ENCODE peak calls at places on chromosomes 7 and 10, in seven cellular contexts. One of them, this sample, is unnamed.

GRCh38 chr7:98288064-98288823 is 6.8 kb downstream of the BRI3 start:
- DNase-seq in cardiac muscle cell: no peak
- DNase-seq in fibroblast of the aortic adventitia: no peak
- DNase-seq in cardiac fibroblast: no peak
- DNase-seq in AG04450: no peak
- DNase-seq in GM23248: peak
- DNase-seq in bronchial epithelial cell: no peak
- DNase-seq in this sample: no peak

GRCh38 chr7:36261019-36261754 is 108.1 kb downstream of the EEPD1 start:
- DNase-seq in cardiac muscle cell: peak
- DNase-seq in fibroblast of the aortic adventitia: peak
- DNase-seq in cardiac fibroblast: peak
- DNase-seq in AG04450: peak
- DNase-seq in GM23248: peak
- DNase-seq in bronchial epithelial cell: no peak
- DNase-seq in this sample: no peak

GRCh38 chr10:78815702-78816334 is 252.9 kb upstream of the ZMIZ1 start:
- DNase-seq in cardiac muscle cell: no peak
- DNase-seq in fibroblast of the aortic adventitia: no peak
- DNase-seq in cardiac fibroblast: no peak
- DNase-seq in AG04450: no peak
- DNase-seq in GM23248: no peak
- DNase-seq in bronchial epithelial cell: no peak
- DNase-seq in this sample: no peak

GRCh38 chr10:65123120-65123519 is 1601.9 kb downstream of the REEP3 start:
- DNase-seq in cardiac muscle cell: no peak
- DNase-seq in fibroblast of the aortic adventitia: no peak
- DNase-seq in cardiac fibroblast: no peak
- DNase-seq in AG04450: no peak
- DNase-seq in GM23248: no peak
- DNase-seq in bronchial epithelial cell: no peak
- DNase-seq in this sample: no peak

GRCh38 chr10:43735907-43736306 is 87.2 kb upstream of the ZNF32 start:
- DNase-seq in cardiac muscle cell: no peak
- DNase-seq in fibroblast of the aortic adventitia: no peak
- DNase-seq in cardiac fibroblast: no peak
- DNase-seq in AG04450: peak
- DNase-seq in GM23248: peak
- DNase-seq in bronchial epithelial cell: no peak
- DNase-seq in this sample: no peak

GRCh38 chr10:108346066-108346465 is 1181.6 kb upstream of the SORCS1 start:
- DNase-seq in cardiac muscle cell: no peak
- DNase-seq in fibroblast of the aortic adventitia: no peak
- DNase-seq in cardiac fibroblast: no peak
- DNase-seq in AG04450: no peak
- DNase-seq in GM23248: no peak
- DNase-seq in bronchial epithelial cell: no peak
- DNase-seq in this sample: no peak

GRCh38 chr7:28078036-28078901 is 102.3 kb downstream of the JAZF1 start:
- DNase-seq in cardiac muscle cell: peak
- DNase-seq in fibroblast of the aortic adventitia: peak
- DNase-seq in cardiac fibroblast: peak
- DNase-seq in AG04450: no peak
- DNase-seq in GM23248: peak
- DNase-seq in bronchial epithelial cell: peak
- DNase-seq in this sample: no peak

GRCh38 chr10:119997429-119997828 is 104.9 kb downstream of the SEC23IP start:
- DNase-seq in cardiac muscle cell: no peak
- DNase-seq in fibroblast of the aortic adventitia: no peak
- DNase-seq in cardiac fibroblast: no peak
- DNase-seq in AG04450: no peak
- DNase-seq in GM23248: no peak
- DNase-seq in bronchial epithelial cell: peak
- DNase-seq in this sample: no peak

GRCh38 chr10:117162093-117163021 is 24.3 kb upstream of the VAX1 start:
- DNase-seq in cardiac muscle cell: no peak
- DNase-seq in fibroblast of the aortic adventitia: no peak
- DNase-seq in cardiac fibroblast: no peak
- DNase-seq in AG04450: no peak
- DNase-seq in GM23248: no peak
- DNase-seq in bronchial epithelial cell: no peak
- DNase-seq in this sample: no peak

GRCh38 chr10:123649672-123650071 is 16.5 kb upstream of the GPR26 start:
- DNase-seq in cardiac muscle cell: no peak
- DNase-seq in fibroblast of the aortic adventitia: no peak
- DNase-seq in cardiac fibroblast: no peak
- DNase-seq in AG04450: no peak
- DNase-seq in GM23248: no peak
- DNase-seq in bronchial epithelial cell: no peak
- DNase-seq in this sample: no peak

GRCh38 chr7:157674715-157675426 is 338.1 kb downstream of the DNAJB6 start:
- DNase-seq in cardiac muscle cell: no peak
- DNase-seq in fibroblast of the aortic adventitia: no peak
- DNase-seq in cardiac fibroblast: no peak
- DNase-seq in AG04450: no peak
- DNase-seq in GM23248: no peak
- DNase-seq in bronchial epithelial cell: no peak
- DNase-seq in this sample: no peak

GRCh38 chr7:26853788-26854393 is 10.5 kb downstream of the SKAP2 start:
- DNase-seq in cardiac muscle cell: peak
- DNase-seq in fibroblast of the aortic adventitia: peak
- DNase-seq in cardiac fibroblast: peak
- DNase-seq in AG04450: no peak
- DNase-seq in GM23248: peak
- DNase-seq in bronchial epithelial cell: peak
- DNase-seq in this sample: no peak

GRCh38 chr10:104577861-104578480 is 63.1 kb upstream of the SORCS3 start:
- DNase-seq in cardiac muscle cell: peak
- DNase-seq in fibroblast of the aortic adventitia: peak
- DNase-seq in cardiac fibroblast: no peak
- DNase-seq in AG04450: no peak
- DNase-seq in GM23248: no peak
- DNase-seq in bronchial epithelial cell: no peak
- DNase-seq in this sample: no peak

GRCh38 chr7:75033064-75033463 is 40.5 kb downstream of the RCC1L start:
- DNase-seq in cardiac muscle cell: peak
- DNase-seq in fibroblast of the aortic adventitia: no peak
- DNase-seq in cardiac fibroblast: peak
- DNase-seq in AG04450: no peak
- DNase-seq in GM23248: peak
- DNase-seq in bronchial epithelial cell: no peak
- DNase-seq in this sample: no peak

GRCh38 chr10:132788831-132789219 is 2.9 kb upstream of the NKX6-2 start:
- DNase-seq in cardiac muscle cell: no peak
- DNase-seq in fibroblast of the aortic adventitia: no peak
- DNase-seq in cardiac fibroblast: no peak
- DNase-seq in AG04450: no peak
- DNase-seq in GM23248: no peak
- DNase-seq in bronchial epithelial cell: no peak
- DNase-seq in this sample: no peak

GRCh38 chr7:114392686-114393085 is 21.9 kb upstream of the FOXP2 start:
- DNase-seq in cardiac muscle cell: no peak
- DNase-seq in fibroblast of the aortic adventitia: no peak
- DNase-seq in cardiac fibroblast: no peak
- DNase-seq in AG04450: no peak
- DNase-seq in GM23248: peak
- DNase-seq in bronchial epithelial cell: peak
- DNase-seq in this sample: no peak

GRCh38 chr7:152910545-152911013 is 151.0 kb downstream of the ACTR3B start:
- DNase-seq in cardiac muscle cell: no peak
- DNase-seq in fibroblast of the aortic adventitia: no peak
- DNase-seq in cardiac fibroblast: no peak
- DNase-seq in AG04450: no peak
- DNase-seq in GM23248: no peak
- DNase-seq in bronchial epithelial cell: no peak
- DNase-seq in this sample: no peak

GRCh38 chr7:2086229-2086628 is 146.5 kb downstream of the MAD1L1 start:
- DNase-seq in cardiac muscle cell: no peak
- DNase-seq in fibroblast of the aortic adventitia: no peak
- DNase-seq in cardiac fibroblast: no peak
- DNase-seq in AG04450: no peak
- DNase-seq in GM23248: no peak
- DNase-seq in bronchial epithelial cell: no peak
- DNase-seq in this sample: no peak

GRCh38 chr7:53658956-53659355 is 623.5 kb downstream of the POM121L12 start:
- DNase-seq in cardiac muscle cell: no peak
- DNase-seq in fibroblast of the aortic adventitia: no peak
- DNase-seq in cardiac fibroblast: no peak
- DNase-seq in AG04450: no peak
- DNase-seq in GM23248: no peak
- DNase-seq in bronchial epithelial cell: peak
- DNase-seq in this sample: no peak

GRCh38 chr10:84329986-84330651 is 1.7 kb downstream of the CCSER2 start:
- DNase-seq in cardiac muscle cell: no peak
- DNase-seq in fibroblast of the aortic adventitia: no peak
- DNase-seq in cardiac fibroblast: no peak
- DNase-seq in AG04450: no peak
- DNase-seq in GM23248: no peak
- DNase-seq in bronchial epithelial cell: no peak
- DNase-seq in this sample: no peak
- H3K4me3 ChIP-seq in cardiac muscle cell: peak
- H3K4me3 ChIP-seq in fibroblast of the aortic adventitia: peak
- H3K4me3 ChIP-seq in cardiac fibroblast: no peak
- H3K4me3 ChIP-seq in AG04450: peak
- H3K4me3 ChIP-seq in GM23248: peak
- H3K4me3 ChIP-seq in bronchial epithelial cell: no peak
- H3K4me3 ChIP-seq in this sample: no peak

GRCh38 chr10:33335550-33335799 is 1.0 kb upstream of the NRP1 start:
- DNase-seq in cardiac muscle cell: peak
- DNase-seq in fibroblast of the aortic adventitia: no peak
- DNase-seq in cardiac fibroblast: peak
- DNase-seq in AG04450: no peak
- DNase-seq in GM23248: peak
- DNase-seq in bronchial epithelial cell: no peak
- DNase-seq in this sample: no peak

GRCh38 chr10:33334170-33334838 is at the start of gene NRP1:
- DNase-seq in cardiac muscle cell: peak
- DNase-seq in fibroblast of the aortic adventitia: no peak
- DNase-seq in cardiac fibroblast: no peak
- DNase-seq in AG04450: no peak
- DNase-seq in GM23248: peak
- DNase-seq in bronchial epithelial cell: no peak
- DNase-seq in this sample: no peak

GRCh38 chr10:33333260-33334169 is 952 bp downstream of the NRP1 start:
- DNase-seq in cardiac muscle cell: peak
- DNase-seq in fibroblast of the aortic adventitia: no peak
- DNase-seq in cardiac fibroblast: no peak
- DNase-seq in AG04450: no peak
- DNase-seq in GM23248: peak
- DNase-seq in bronchial epithelial cell: peak
- DNase-seq in this sample: no peak

GRCh38 chr10:33335800-33336605 is 1.5 kb upstream of the NRP1 start:
- DNase-seq in cardiac muscle cell: peak
- DNase-seq in fibroblast of the aortic adventitia: peak
- DNase-seq in cardiac fibroblast: peak
- DNase-seq in AG04450: no peak
- DNase-seq in GM23248: peak
- DNase-seq in bronchial epithelial cell: no peak
- DNase-seq in this sample: peak

GRCh38 chr10:33334839-33335549 is 527 bp upstream of the NRP1 start:
- DNase-seq in cardiac muscle cell: peak
- DNase-seq in fibroblast of the aortic adventitia: peak
- DNase-seq in cardiac fibroblast: peak
- DNase-seq in AG04450: peak
- DNase-seq in GM23248: peak
- DNase-seq in bronchial epithelial cell: peak
- DNase-seq in this sample: peak
- H3K4me3 ChIP-seq in cardiac muscle cell: peak
- H3K4me3 ChIP-seq in fibroblast of the aortic adventitia: peak
- H3K4me3 ChIP-seq in cardiac fibroblast: peak
- H3K4me3 ChIP-seq in AG04450: peak
- H3K4me3 ChIP-seq in GM23248: peak
- H3K4me3 ChIP-seq in bronchial epithelial cell: peak
- H3K4me3 ChIP-seq in this sample: peak

GRCh38 chr10:114726820-114727271 is 68.8 kb upstream of the ABLIM1 start:
- DNase-seq in cardiac muscle cell: no peak
- DNase-seq in fibroblast of the aortic adventitia: no peak
- DNase-seq in cardiac fibroblast: no peak
- DNase-seq in AG04450: no peak
- DNase-seq in GM23248: no peak
- DNase-seq in bronchial epithelial cell: no peak
- DNase-seq in this sample: no peak

GRCh38 chr10:114724295-114724694 is 66.2 kb upstream of the ABLIM1 start:
- DNase-seq in cardiac muscle cell: no peak
- DNase-seq in fibroblast of the aortic adventitia: no peak
- DNase-seq in cardiac fibroblast: no peak
- DNase-seq in AG04450: no peak
- DNase-seq in GM23248: no peak
- DNase-seq in bronchial epithelial cell: peak
- DNase-seq in this sample: peak

GRCh38 chr10:114724707-114725106 is 66.6 kb upstream of the ABLIM1 start:
- DNase-seq in cardiac muscle cell: no peak
- DNase-seq in fibroblast of the aortic adventitia: no peak
- DNase-seq in cardiac fibroblast: no peak
- DNase-seq in AG04450: no peak
- DNase-seq in GM23248: no peak
- DNase-seq in bronchial epithelial cell: no peak
- DNase-seq in this sample: no peak

GRCh38 chr10:114720685-114721278 is 62.7 kb upstream of the ABLIM1 start:
- DNase-seq in cardiac muscle cell: no peak
- DNase-seq in fibroblast of the aortic adventitia: no peak
- DNase-seq in cardiac fibroblast: no peak
- DNase-seq in AG04450: no peak
- DNase-seq in GM23248: no peak
- DNase-seq in bronchial epithelial cell: no peak
- DNase-seq in this sample: no peak

DNA sequence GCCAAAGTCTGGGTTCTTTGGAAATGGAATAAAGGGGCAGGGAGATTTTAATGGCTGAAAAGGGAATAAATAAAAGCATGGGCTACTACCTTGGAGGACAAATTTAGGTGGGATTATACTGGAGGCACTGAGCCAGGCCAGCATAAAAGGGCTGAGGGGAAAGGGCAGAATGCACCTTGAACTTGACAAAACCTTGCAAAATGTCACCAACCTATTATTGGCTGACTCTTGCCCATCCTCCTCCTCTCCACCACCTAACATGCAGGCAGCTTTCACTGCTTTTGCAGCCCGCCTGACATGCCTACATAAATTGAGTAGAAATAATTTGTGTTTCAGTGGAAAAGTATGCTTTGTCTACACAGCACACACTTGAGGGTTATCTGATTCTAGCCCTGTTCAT is 65.3 kb upstream of the ABLIM1 start:
- DNase-seq in cardiac muscle cell: no peak
- DNase-seq in fibroblast of the aortic adventitia: no peak
- DNase-seq in cardiac fibroblast: no peak
- DNase-seq in AG04450: no peak
- DNase-seq in GM23248: no peak
- DNase-seq in bronchial epithelial cell: no peak
- DNase-seq in this sample: no peak
- H3K4me3 ChIP-seq in cardiac muscle cell: no peak
- H3K4me3 ChIP-seq in fibroblast of the aortic adventitia: no peak
- H3K4me3 ChIP-seq in cardiac fibroblast: no peak
- H3K4me3 ChIP-seq in AG04450: no peak
- H3K4me3 ChIP-seq in GM23248: no peak
- H3K4me3 ChIP-seq in bronchial epithelial cell: no peak
- H3K4me3 ChIP-seq in this sample: no peak

DNA sequence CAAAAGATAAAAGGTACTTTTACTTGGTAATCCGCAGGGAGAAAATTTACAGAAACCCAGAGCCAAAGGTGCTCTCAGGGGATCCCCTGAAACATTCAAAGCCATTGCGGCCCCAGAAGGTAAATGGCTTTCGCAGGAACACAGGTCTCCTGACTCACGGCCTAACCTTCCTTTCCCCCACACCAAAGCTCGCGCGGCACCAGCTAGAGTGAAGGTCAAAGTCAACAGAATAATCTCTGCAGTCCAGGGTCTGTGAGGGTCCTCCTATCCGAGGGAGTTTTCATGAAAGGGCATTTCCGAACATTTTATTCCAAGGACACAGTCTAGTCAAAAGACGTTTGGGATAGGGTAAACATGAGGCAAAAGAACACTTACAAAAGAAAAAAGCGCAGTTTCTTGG is 615 bp upstream of the STEAP2 start:
- DNase-seq in cardiac muscle cell: no peak
- DNase-seq in fibroblast of the aortic adventitia: no peak
- DNase-seq in cardiac fibroblast: no peak
- DNase-seq in AG04450: no peak
- DNase-seq in GM23248: peak
- DNase-seq in bronchial epithelial cell: no peak
- DNase-seq in this sample: no peak
- H3K4me3 ChIP-seq in cardiac muscle cell: peak
- H3K4me3 ChIP-seq in fibroblast of the aortic adventitia: peak
- H3K4me3 ChIP-seq in cardiac fibroblast: peak
- H3K4me3 ChIP-seq in AG04450: peak
- H3K4me3 ChIP-seq in GM23248: peak
- H3K4me3 ChIP-seq in bronchial epithelial cell: peak
- H3K4me3 ChIP-seq in this sample: peak